ENCODE peak calls at places on chromosomes 4 and X, in seven cellular contexts. M, F, Q, X, K, Z and T are unnamed samples.

GRCh38 chr4:110236324-110236723 is 37.9 kb upstream of the ELOVL6 start:
- DNase-seq in M (no peak), F (no peak), Q (no peak), X (no peak), K (no peak), Z (no peak), T (no peak)

GRCh38 chr4:33111106-33111505 is 2390.9 kb downstream of the PCDH7 start:
- DNase-seq in M (no peak), F (no peak), Q (no peak), X (no peak), K (no peak), Z (no peak), T (peak; percentile 37)

GRCh38 chr4:39970559-39971270 is 7.0 kb downstream of the PDS5A start:
- DNase-seq in M (peak; percentile 63), F (no peak), Q (no peak), X (peak; percentile 82), K (peak; percentile 78), Z (no peak), T (peak; percentile 54)

GRCh38 chrX:126170715-126171114 is 4.6 kb upstream of the DCAF12L2 start:
- DNase-seq in M (no peak), F (no peak), Q (no peak), X (no peak), K (no peak), Z (no peak), T (no peak)

GRCh38 chrX:41406211-41406610 is 40.9 kb upstream of the NYX start:
- DNase-seq in M (no peak), F (no peak), Q (no peak), X (peak; percentile 45), K (no peak), Z (no peak), T (no peak)

GRCh38 chr4:90515191-90515590 is 388.0 kb downstream of the CCSER1 start:
- DNase-seq in M (no peak), F (no peak), Q (no peak), X (no peak), K (no peak), Z (no peak), T (peak; percentile 26)

GRCh38 chr4:100306018-100306417 is 115.8 kb upstream of the DDIT4L start:
- DNase-seq in M (no peak), F (no peak), Q (no peak), X (peak; percentile 64), K (no peak), Z (no peak), T (no peak)

GRCh38 chrX:16305187-16305586 is 137.9 kb downstream of the MAGEB17 start:
- DNase-seq in M (no peak), F (no peak), Q (no peak), X (no peak), K (no peak), Z (no peak), T (no peak)

GRCh38 chrX:122245943-122246342 is 938.1 kb upstream of the GRIA3 start:
- DNase-seq in M (no peak), F (no peak), Q (no peak), X (no peak), K (no peak), Z (no peak), T (no peak)

GRCh38 chrX:111483140-111483539 is 28.3 kb upstream of the SERTM2 start:
- DNase-seq in M (no peak), F (no peak), Q (no peak), X (no peak), K (no peak), Z (no peak), T (no peak)

GRCh38 chr4:3322059-3322550 is 29.3 kb downstream of the RGS12 start:
- DNase-seq in M (peak; percentile 42), F (peak; percentile 46), Q (no peak), X (peak; percentile 66), K (peak; percentile 45), Z (peak; percentile 16), T (peak; percentile 36)

GRCh38 chr4:123170843-123171242 is 225.8 kb upstream of the SPRY1 start:
- DNase-seq in M (no peak), F (no peak), Q (no peak), X (peak; percentile 25), K (no peak), Z (no peak), T (no peak)

GRCh38 chr4:56755901-56756300 is 65.6 kb downstream of the SPINK2 start:
- DNase-seq in M (no peak), F (peak; percentile 20), Q (no peak), X (no peak), K (no peak), Z (no peak), T (peak; percentile 38)

DNA sequence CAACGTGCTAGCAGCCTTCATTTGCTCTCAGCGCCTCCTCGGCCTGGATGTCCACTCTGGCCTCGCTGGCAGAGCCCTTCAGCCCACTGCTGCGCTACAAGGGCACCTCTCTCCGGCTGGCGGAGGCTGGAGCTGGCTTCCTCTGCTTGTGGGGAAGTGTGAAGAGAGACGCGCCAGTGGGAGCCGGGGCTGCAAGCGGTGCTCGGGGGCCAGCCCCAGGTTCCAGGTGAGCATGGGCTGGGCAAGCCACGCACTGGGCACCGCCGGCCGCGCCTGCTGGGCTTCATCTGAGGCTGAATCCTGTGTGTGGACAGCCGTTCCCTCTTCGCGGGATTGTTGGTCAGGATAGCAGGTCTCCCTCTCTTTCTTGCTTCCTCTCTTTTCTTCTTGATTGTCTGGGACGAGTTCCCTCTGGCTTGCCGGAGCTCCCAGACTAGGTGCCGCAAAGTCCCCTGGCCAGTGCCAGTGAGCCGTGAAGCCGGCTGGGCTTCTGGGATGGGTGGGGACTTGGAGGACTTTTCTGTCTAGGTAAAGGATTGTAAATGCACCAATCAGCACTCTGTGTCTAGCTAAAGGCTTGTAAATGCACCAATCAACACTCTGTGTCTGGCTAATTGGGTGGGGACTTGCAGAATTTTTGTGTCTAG is 165.0 kb downstream of the HEPH start:
- DNase-seq in M (no peak), F (no peak), Q (no peak), X (no peak), K (no peak), Z (no peak), T (no peak)
- H3K4me3 ChIP-seq in M (no peak overlapping the region), F (no peak overlapping the region), Q (no peak overlapping the region), X (no peak overlapping the region), K (no peak overlapping the region), Z (no peak overlapping the region), T (no peak overlapping the region)

DNA sequence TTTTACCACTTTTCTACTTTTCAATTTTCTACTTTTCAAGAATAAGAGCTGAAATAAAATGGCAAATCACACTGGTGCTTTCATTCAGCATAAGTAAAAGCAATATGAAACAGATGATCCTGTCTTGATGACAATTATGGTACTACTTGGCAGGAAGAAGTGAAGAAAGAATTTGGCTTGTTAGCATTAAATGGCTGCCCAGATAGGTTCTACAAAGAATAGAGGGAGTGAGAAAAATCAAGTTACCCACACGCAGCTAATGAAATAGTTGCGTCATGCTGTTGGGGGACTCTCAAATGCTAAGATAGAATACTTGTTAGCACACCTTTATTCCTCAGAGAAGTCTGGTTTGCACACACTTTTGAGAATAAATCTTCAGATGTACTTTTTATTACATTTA is 12.5 kb upstream of the LCORL start:
- DNase-seq in M (no peak), F (no peak), Q (no peak), X (no peak), K (no peak), Z (no peak), T (no peak)
- TF ChIP-seq CTCF in M (no peak), F (no peak), Q (no peak), X (no peak), K (no peak), Z (no peak), T (no peak)

GRCh38 chrX:7111518-7111917 is 36.0 kb upstream of the STS start:
- DNase-seq in M (no peak), F (no peak), Q (no peak), X (no peak), K (no peak), Z (no peak), T (no peak)

GRCh38 chrX:7110821-7111276 is 36.7 kb upstream of the STS start:
- DNase-seq in M (no peak), F (no peak), Q (no peak), X (peak; percentile 9), K (peak; percentile 55), Z (no peak), T (no peak)

GRCh38 chrX:7108995-7109634 is 38.4 kb upstream of the STS start:
- DNase-seq in M (no peak), F (peak; percentile 33), Q (no peak), X (peak; percentile 11), K (no peak), Z (no peak), T (no peak)

GRCh38 chrX:7109838-7110793 is 37.4 kb upstream of the STS start:
- DNase-seq in M (no peak), F (no peak), Q (no peak), X (no peak), K (peak; percentile 52), Z (no peak), T (no peak)

GRCh38 chrX:7107968-7108480 is 39.5 kb upstream of the STS start:
- DNase-seq in M (no peak), F (no peak), Q (no peak), X (no peak), K (no peak), Z (no peak), T (no peak)
- H3K4me3 ChIP-seq in M (no peak overlapping the region), F (no peak overlapping the region), Q (no peak overlapping the region), X (no peak overlapping the region), K (no peak overlapping the region), Z (no peak overlapping the region), T (no peak overlapping the region)

GRCh38 chr4:182306792-182307507 is 63.7 kb downstream of the TENM3 start:
- DNase-seq in M (no peak), F (peak; percentile 36), Q (no peak), X (peak; percentile 52), K (no peak), Z (no peak), T (peak; percentile 25)
- TF ChIP-seq CTCF in M (no peak), F (peak; percentile 27), Q (no peak), X (peak; percentile 35), K (no peak), Z (no peak), T (peak; percentile 44)

GRCh38 chr4:6951880-6952381 is 42.3 kb downstream of the TBC1D14 start:
- DNase-seq in M (no peak), F (no peak), Q (no peak), X (no peak), K (peak; percentile 93), Z (no peak), T (no peak)

GRCh38 chr4:6956434-6957147 is 47.0 kb downstream of the TBC1D14 start:
- DNase-seq in M (peak; percentile 61), F (no peak), Q (no peak), X (no peak), K (peak; percentile 51), Z (peak; percentile 29), T (no peak)

GRCh38 chr4:6955261-6955911 is 45.8 kb downstream of the TBC1D14 start:
- DNase-seq in M (peak; percentile 86), F (no peak), Q (no peak), X (no peak), K (peak; percentile 56), Z (peak; percentile 61), T (no peak)

GRCh38 chr4:6956087-6956433 is 46.4 kb downstream of the TBC1D14 start:
- DNase-seq in M (peak; percentile 59), F (no peak), Q (no peak), X (no peak), K (peak; percentile 28), Z (peak; percentile 25), T (no peak)

GRCh38 chr4:6953751-6954380 is 44.2 kb downstream of the TBC1D14 start:
- DNase-seq in M (peak; percentile 83), F (peak; percentile 72), Q (peak; percentile 54), X (peak; percentile 81), K (peak; percentile 96), Z (peak; percentile 94), T (peak; percentile 88)
- H3K4me3 ChIP-seq in M (no peak overlapping the region), F (no peak overlapping the region), Q (peak overlapping the region; percentile 34), X (no peak overlapping the region), K (no peak overlapping the region), Z (peak overlapping the region; percentile 23), T (peak overlapping the region; percentile 48)